ENCODE peak calls at places on chromosomes 5 and 9, in nine cellular contexts. D is SW480; M is OCI-LY7; W is T-helper 22 cell; N is neural progenitor cell; U is HS-27A; B is suprapubic skin; S is DMS79; Q is activated CD4-positive, alpha-beta memory T cell treated with anti-CD3 and anti-CD28 coated beads, Interleukin-2, amount 10 ng/mL, durations not matched to agents 7 days and 5 days. R is an unnamed sample.

GRCh38 chr5:9222054-9222738 is 323.7 kb downstream of the SEMA5A start:
- DNase-seq in D (no peak), M (no peak), W (no peak), N (peak), U (no peak), B (no peak), S (no peak), Q (no peak), R (no peak)

GRCh38 chr5:94540856-94541494 is 77.4 kb downstream of the KIAA0825 start:
- DNase-seq in D (no peak), M (peak), W (no peak), N (peak), U (no peak), B (no peak), S (no peak), Q (no peak), R (no peak)

GRCh38 chr9:128987800-128988199 is 40.3 kb downstream of the NUP188 start:
- DNase-seq in D (no peak), M (no peak), W (no peak), N (no peak), U (peak), B (no peak), S (no peak), Q (no peak), R (no peak)

GRCh38 chr9:11874414-11874813 is 818.8 kb upstream of the TYRP1 start:
- DNase-seq in D (no peak), M (no peak), W (no peak), N (no peak), U (no peak), B (no peak), S (no peak), Q (no peak), R (no peak)

GRCh38 chr5:56829137-56829536 is 13.8 kb downstream of the MAP3K1 start:
- DNase-seq in D (peak), M (no peak), W (peak), N (no peak), U (no peak), B (no peak), S (no peak), Q (peak), R (peak)

GRCh38 chr5:137254153-137254552 is 245.0 kb downstream of the SPOCK1 start:
- DNase-seq in D (no peak), M (no peak), W (no peak), N (no peak), U (no peak), B (no peak), S (no peak), Q (no peak), R (no peak)

GRCh38 chr5:45532826-45533624 is 163.2 kb downstream of the HCN1 start:
- DNase-seq in D (no peak), M (no peak), W (no peak), N (peak), U (no peak), B (no peak), S (no peak), Q (no peak), R (no peak)

GRCh38 chr5:161312882-161313281 is 233.6 kb downstream of the GABRB2 start:
- DNase-seq in D (no peak), M (no peak), W (no peak), N (no peak), U (no peak), B (no peak), S (no peak), Q (no peak), R (no peak)

GRCh38 chr5:43295202-43295601 is 18.0 kb downstream of the HMGCS1 start:
- DNase-seq in D (no peak), M (no peak), W (no peak), N (no peak), U (no peak), B (no peak), S (no peak), Q (no peak), R (no peak)

GRCh38 chr9:1018121-1018520 is 32.0 kb upstream of the DMRT2 start:
- DNase-seq in D (peak), M (peak), W (no peak), N (no peak), U (no peak), B (no peak), S (no peak), Q (no peak), R (no peak)